ENCODE peak calls at places on chromosomes 6 and 20, in ten cellular contexts. H is tibial nerve, M is A673, G is stomach, E is OCI-LY7, V is GM23248, U is BE2C, X is small intestine, I is endothelial cell of umbilical vein, Y is GM23338. K is an unnamed sample.
A peak's percentile ranks its signal among the peaks of the same experiment; 100 is the strongest.

GRCh38 chr6:144151010-144151727 is 852 bp downstream of the STX11 start:
- DNase-seq in H (no peak), M (no peak), G (no peak), E (peak; percentile 5), V (peak; percentile 59), U (no peak), X (peak; percentile 48), I (peak; percentile 64), Y (peak; percentile 9), K (peak; percentile 76)

GRCh38 chr6:141675957-141676356 is 456.8 kb upstream of the GJE1 start:
- DNase-seq in H (no peak), M (peak; percentile 80), G (no peak), E (no peak), V (peak; percentile 37), U (no peak), X (no peak), I (peak; percentile 26), Y (no peak), K (no peak)

GRCh38 chr20:36880741-36881250 is 4.9 kb downstream of the TLDC2 start:
- DNase-seq in H (no peak), M (no peak), G (no peak), E (no peak), V (no peak), U (no peak), X (no peak), I (no peak), Y (no peak), K (no peak)

GRCh38 chr20:48668451-48668946 is 159.3 kb downstream of the PREX1 start:
- DNase-seq in H (peak; percentile 31), M (no peak), G (no peak), E (no peak), V (no peak), U (peak; percentile 62), X (no peak), I (no peak), Y (no peak), K (no peak)

GRCh38 chr6:72761767-72762166 is 139.9 kb downstream of the KCNQ5 start:
- DNase-seq in H (no peak), M (no peak), G (no peak), E (no peak), V (no peak), U (peak; percentile 53), X (no peak), I (no peak), Y (no peak), K (no peak)

GRCh38 chr6:148288566-148288965 is 54.1 kb upstream of the SASH1 start:
- DNase-seq in H (no peak), M (no peak), G (no peak), E (no peak), V (no peak), U (no peak), X (no peak), I (no peak), Y (no peak), K (no peak)

GRCh38 chr6:112802154-112802553 is 455.0 kb downstream of the RFPL4B start:
- DNase-seq in H (no peak), M (peak; percentile 7), G (no peak), E (no peak), V (peak; percentile 73), U (no peak), X (no peak), I (peak; percentile 93), Y (no peak), K (no peak)

GRCh38 chr20:4601630-4602296 is 119.9 kb upstream of the PRND start:
- DNase-seq in H (no peak), M (peak; percentile 54), G (no peak), E (no peak), V (peak; percentile 62), U (peak; percentile 30), X (peak; percentile 64), I (peak; percentile 26), Y (no peak), K (no peak)

GRCh38 chr6:13328076-13328874 is at the start of gene TBC1D7:
- DNase-seq in H (peak; percentile 85), M (peak; percentile 93), G (peak; percentile 95), E (peak; percentile 91), V (peak; percentile 94), U (peak; percentile 94), X (peak; percentile 91), I (peak; percentile 94), Y (peak; percentile 91), K (peak; percentile 97)

GRCh38 chr20:46174469-46175126 is 56.5 kb downstream of the CD40 start:
- DNase-seq in H (peak; percentile 55), M (peak; percentile 76), G (peak; percentile 75), E (peak; percentile 46), V (peak; percentile 68), U (peak; percentile 92), X (peak; percentile 55), I (peak; percentile 44), Y (peak; percentile 95), K (peak; percentile 53)

GRCh38 chr20:36808317-36809257 is 35.0 kb upstream of the DSN1 start:
- DNase-seq in H (peak; percentile 39), M (peak; percentile 64), G (peak; percentile 70), E (peak; percentile 65), V (peak; percentile 97), U (peak; percentile 75), X (peak; percentile 90), I (peak; percentile 36), Y (peak; percentile 84), K (peak; percentile 46)

GRCh38 chr6:79632580-79632979 is 1.5 kb downstream of the SH3BGRL2 start:
- DNase-seq in H (no peak), M (no peak), G (no peak), E (no peak), V (no peak), U (no peak), X (no peak), I (no peak), Y (no peak), K (no peak)

GRCh38 chr6:82783587-82784253 is 281.9 kb downstream of the UBE3D start:
- DNase-seq in H (no peak), M (peak; percentile 59), G (no peak), E (no peak), V (no peak), U (no peak), X (no peak), I (no peak), Y (peak; percentile 73), K (no peak)

GRCh38 chr20:32780278-32780677 is 18.1 kb downstream of the DNMT3B start:
- DNase-seq in H (no peak), M (no peak), G (no peak), E (no peak), V (no peak), U (no peak), X (no peak), I (no peak), Y (no peak), K (no peak)

GRCh38 chr20:32780749-32781402 is 18.7 kb downstream of the DNMT3B start:
- DNase-seq in H (no peak), M (peak; percentile 81), G (no peak), E (no peak), V (no peak), U (no peak), X (no peak), I (no peak), Y (peak; percentile 54), K (no peak)

GRCh38 chr20:32786059-32786760 is 24.0 kb downstream of the DNMT3B start:
- DNase-seq in H (no peak), M (no peak), G (no peak), E (no peak), V (no peak), U (no peak), X (no peak), I (no peak), Y (no peak), K (no peak)

GRCh38 chr20:32787168-32787567 is 25.0 kb downstream of the DNMT3B start:
- DNase-seq in H (no peak), M (no peak), G (no peak), E (no peak), V (no peak), U (no peak), X (no peak), I (no peak), Y (no peak), K (no peak)

GRCh38 chr20:32784369-32785080 is 22.3 kb downstream of the DNMT3B start:
- DNase-seq in H (no peak), M (no peak), G (no peak), E (no peak), V (no peak), U (no peak), X (no peak), I (no peak), Y (no peak), K (no peak)
- H3K36me3 ChIP-seq in H (no peaks in the 10 kb centered on the region), M (no peaks in the 10 kb centered on the region), G (peaks cover 26% of the 10 kb centered on the region), E (peaks cover 22% of the 10 kb centered on the region), V (no peaks in the 10 kb centered on the region), U (no peaks in the 10 kb centered on the region), X (no peaks in the 10 kb centered on the region), I (no peaks in the 10 kb centered on the region), Y (peaks cover 100% of the 10 kb centered on the region), K (no peaks in the 10 kb centered on the region)

GRCh38 chr20:3111507-3111906 is 27.0 kb upstream of the AVP start:
- DNase-seq in H (no peak), M (no peak), G (no peak), E (no peak), V (no peak), U (no peak), X (no peak), I (no peak), Y (no peak), K (no peak)

GRCh38 chr20:3119044-3119443 is 34.5 kb upstream of the AVP start:
- DNase-seq in H (no peak), M (no peak), G (no peak), E (no peak), V (peak; percentile 18), U (no peak), X (no peak), I (no peak), Y (no peak), K (no peak)

GRCh38 chr20:3111995-3112394 is 27.5 kb upstream of the AVP start:
- DNase-seq in H (no peak), M (no peak), G (no peak), E (no peak), V (no peak), U (no peak), X (no peak), I (no peak), Y (no peak), K (no peak)

GRCh38 chr20:3115190-3116107 is 30.9 kb upstream of the AVP start:
- DNase-seq in H (no peak), M (peak; percentile 76), G (no peak), E (peak; percentile 53), V (peak; percentile 77), U (peak; percentile 70), X (peak; percentile 45), I (peak; percentile 44), Y (peak; percentile 83), K (peak; percentile 32)

GRCh38 chr20:3116341-3116740 is 31.8 kb upstream of the AVP start:
- DNase-seq in H (no peak), M (no peak), G (no peak), E (no peak), V (no peak), U (no peak), X (no peak), I (no peak), Y (no peak), K (no peak)
- H3K36me3 ChIP-seq in H (no peaks in the 10 kb centered on the region), M (peaks cover 1% of the 10 kb centered on the region), G (peaks cover 53% of the 10 kb centered on the region), E (peaks cover 8% of the 10 kb centered on the region), V (no peaks in the 10 kb centered on the region), U (no peaks in the 10 kb centered on the region), X (peaks cover 4% of the 10 kb centered on the region), I (no peaks in the 10 kb centered on the region), Y (no peaks in the 10 kb centered on the region), K (peaks cover 7% of the 10 kb centered on the region)

GRCh38 chr6:35368038-35368887 is 25.9 kb downstream of the PPARD start:
- DNase-seq in H (no peak), M (no peak), G (no peak), E (peak; percentile 29), V (peak; percentile 90), U (no peak), X (peak; percentile 31), I (peak; percentile 33), Y (no peak), K (peak; percentile 29)
- H3K36me3 ChIP-seq in H (no peaks in the 10 kb centered on the region), M (no peaks in the 10 kb centered on the region), G (no peaks in the 10 kb centered on the region), E (no peaks in the 10 kb centered on the region), V (no peaks in the 10 kb centered on the region), U (no peaks in the 10 kb centered on the region), X (no peaks in the 10 kb centered on the region), I (no peaks in the 10 kb centered on the region), Y (no peaks in the 10 kb centered on the region), K (no peaks in the 10 kb centered on the region)

GRCh38 chr20:59945731-59946130 is 5.5 kb downstream of the FAM217B start:
- DNase-seq in H (no peak), M (peak; percentile 12), G (no peak), E (no peak), V (no peak), U (no peak), X (no peak), I (no peak), Y (peak; percentile 45), K (no peak)
- H3K36me3 ChIP-seq in H (no peaks in the 10 kb centered on the region), M (peaks cover 28% of the 10 kb centered on the region), G (peaks cover 36% of the 10 kb centered on the region), E (peaks cover 37% of the 10 kb centered on the region), V (peaks cover 16% of the 10 kb centered on the region), U (peaks cover 7% of the 10 kb centered on the region), X (no peaks in the 10 kb centered on the region), I (peaks cover 5% of the 10 kb centered on the region), Y (peaks cover 16% of the 10 kb centered on the region), K (peaks cover 3% of the 10 kb centered on the region)